ENCODE peak calls at places on chromosomes 13 and 19, in seven cellular contexts. V, T, P, B, Z, S and N are unnamed samples.

GRCh38 chr19:510606-511100 is 3.4 kb downstream of the TPGS1 start:
- DNase-seq in V (peak), T (peak), P (peak), B (peak), Z (peak), S (peak), N (peak)

GRCh38 chr19:6233051-6233826 is 46.5 kb downstream of the MLLT1 start:
- DNase-seq in V (peak), T (no peak), P (no peak), B (peak), Z (no peak), S (peak), N (no peak)

GRCh38 chr19:5142725-5143097 is 173.8 kb downstream of the KDM4B start:
- DNase-seq in V (peak), T (no peak), P (no peak), B (no peak), Z (no peak), S (no peak), N (no peak)

GRCh38 chr13:33109801-33110200 is 93.6 kb downstream of the KL start:
- DNase-seq in V (no peak), T (no peak), P (no peak), B (peak), Z (no peak), S (no peak), N (no peak)

GRCh38 chr13:28678809-28679208 is 19.9 kb downstream of the POMP start:
- DNase-seq in V (no peak), T (no peak), P (no peak), B (peak), Z (no peak), S (no peak), N (no peak)

GRCh38 chr19:49954092-49954825 is 6.7 kb downstream of the SIGLEC11 start:
- DNase-seq in V (no peak), T (no peak), P (no peak), B (peak), Z (no peak), S (peak), N (no peak)

GRCh38 chr19:48859711-48860572 is 8.5 kb downstream of the PLEKHA4 start:
- DNase-seq in V (peak), T (no peak), P (no peak), B (no peak), Z (no peak), S (no peak), N (no peak)

GRCh38 chr19:39299404-39299803 is 3.2 kb downstream of the IFNL1 start:
- DNase-seq in V (no peak), T (no peak), P (no peak), B (no peak), Z (no peak), S (no peak), N (no peak)

GRCh38 chr13:97932006-97932405 is 21.5 kb upstream of the IPO5 start:
- DNase-seq in V (no peak), T (no peak), P (no peak), B (no peak), Z (no peak), S (no peak), N (no peak)

GRCh38 chr13:46609052-46609451 is 56.1 kb downstream of the LRCH1 start:
- DNase-seq in V (no peak), T (no peak), P (no peak), B (peak), Z (no peak), S (no peak), N (no peak)

GRCh38 chr19:1177322-1178114 is 3.5 kb upstream of the SBNO2 start:
- DNase-seq in V (no peak), T (no peak), P (no peak), B (peak), Z (no peak), S (peak), N (no peak)

GRCh38 chr13:102838273-102838672 is 7.6 kb upstream of the ERCC5 start:
- DNase-seq in V (no peak), T (no peak), P (no peak), B (peak), Z (no peak), S (no peak), N (no peak)

GRCh38 chr19:2145831-2146241 is 5.5 kb downstream of the AP3D1 start:
- DNase-seq in V (no peak), T (peak), P (no peak), B (peak), Z (no peak), S (no peak), N (no peak)

GRCh38 chr19:17775245-17775927 is 19.6 kb upstream of the B3GNT3 start:
- DNase-seq in V (no peak), T (peak), P (no peak), B (peak), Z (no peak), S (peak), N (peak)

GRCh38 chr13:106651442-106651841 is 83.5 kb upstream of the ARGLU1 start:
- DNase-seq in V (no peak), T (no peak), P (no peak), B (no peak), Z (no peak), S (no peak), N (no peak)

GRCh38 chr19:4140237-4140711 is 13.2 kb upstream of the CREB3L3 start:
- DNase-seq in V (peak), T (no peak), P (peak), B (peak), Z (peak), S (peak), N (no peak)

GRCh38 chr13:113532156-113532806 is 41.8 kb upstream of the DCUN1D2 start:
- DNase-seq in V (no peak), T (no peak), P (no peak), B (no peak), Z (no peak), S (no peak), N (no peak)

GRCh38 chr13:20247963-20248362 is 15.8 kb upstream of the GJB6 start:
- DNase-seq in V (no peak), T (no peak), P (no peak), B (no peak), Z (no peak), S (no peak), N (no peak)

GRCh38 chr19:43406297-43406696 is 8.4 kb upstream of the TEX101 start:
- DNase-seq in V (no peak), T (no peak), P (no peak), B (no peak), Z (no peak), S (no peak), N (no peak)

GRCh38 chr13:41944229-41944628 is 16.7 kb downstream of the VWA8 start:
- DNase-seq in V (no peak), T (no peak), P (no peak), B (peak), Z (no peak), S (no peak), N (no peak)

GRCh38 chr19:15429825-15430467 is 11.2 kb upstream of the AKAP8L start:
- DNase-seq in V (no peak), T (no peak), P (no peak), B (no peak), Z (no peak), S (no peak), N (no peak)

GRCh38 chr19:7360393-7360984 is 11.8 kb downstream of the ARHGEF18 start:
- DNase-seq in V (no peak), T (no peak), P (no peak), B (peak), Z (no peak), S (no peak), N (no peak)

GRCh38 chr13:24516919-24517318 is 4.3 kb upstream of the PARP4 start:
- DNase-seq in V (no peak), T (no peak), P (no peak), B (no peak), Z (no peak), S (no peak), N (no peak)

GRCh38 chr13:97953376-97953970 is at the start of gene IPO5:
- DNase-seq in V (no peak), T (no peak), P (no peak), B (peak), Z (no peak), S (no peak), N (no peak)

GRCh38 chr19:48445256-48445605 is 552 bp upstream of the GRWD1 start:
- DNase-seq in V (no peak), T (no peak), P (peak), B (peak), Z (peak), S (peak), N (no peak)

GRCh38 chr19:35095667-35096368 is 19.8 kb upstream of the FXYD3 start:
- DNase-seq in V (no peak), T (no peak), P (no peak), B (peak), Z (no peak), S (peak), N (no peak)

GRCh38 chr13:41188584-41188983 is 5.8 kb downstream of the KBTBD7 start:
- DNase-seq in V (no peak), T (no peak), P (no peak), B (peak), Z (no peak), S (peak), N (no peak)

GRCh38 chr13:84362777-84363176 is 480.5 kb upstream of the SLITRK1 start:
- DNase-seq in V (no peak), T (no peak), P (no peak), B (peak), Z (no peak), S (no peak), N (no peak)

GRCh38 chr19:43634516-43634876 is 5.2 kb downstream of the CADM4 start:
- DNase-seq in V (no peak), T (no peak), P (no peak), B (no peak), Z (no peak), S (no peak), N (no peak)

GRCh38 chr13:66001136-66001535 is 1229.0 kb downstream of the PCDH9 start:
- DNase-seq in V (no peak), T (no peak), P (no peak), B (no peak), Z (no peak), S (no peak), N (no peak)

GRCh38 chr13:111577956-111578595 is 257.6 kb downstream of the TEX29 start:
- DNase-seq in V (peak), T (no peak), P (no peak), B (no peak), Z (no peak), S (no peak), N (no peak)

GRCh38 chr13:75153834-75154233 is 328.1 kb downstream of the TBC1D4 start:
- DNase-seq in V (no peak), T (no peak), P (no peak), B (peak), Z (no peak), S (peak), N (no peak)

GRCh38 chr13:29137995-29138394 is 317.9 kb downstream of the MTUS2 start:
- DNase-seq in V (no peak), T (no peak), P (no peak), B (no peak), Z (no peak), S (no peak), N (no peak)

GRCh38 chr13:94416454-94417080 is 62.9 kb downstream of the DCT start:
- DNase-seq in V (no peak), T (no peak), P (peak), B (no peak), Z (peak), S (peak), N (no peak)

GRCh38 chr13:40589285-40590109 is 76.9 kb downstream of the FOXO1 start:
- DNase-seq in V (no peak), T (no peak), P (no peak), B (peak), Z (no peak), S (peak), N (no peak)